ENCODE peak calls at places on chromosome 20, in five cellular contexts. O, U, R, X and A are unnamed samples.

GRCh38 chr20:62117658-62118057 is 4.6 kb upstream of the LSM14B start:
- DNase-seq in O (no peak), U (no peak), R (peak; percentile 68), X (no peak), A (no peak)

GRCh38 chr20:44075191-44075949 is 111.6 kb downstream of the JPH2 start:
- DNase-seq in O (no peak), U (no peak), R (no peak), X (no peak), A (no peak)

GRCh38 chr20:37295595-37295994 is 6.1 kb downstream of the MANBAL start:
- DNase-seq in O (peak; percentile 56), U (peak; percentile 97), R (no peak), X (no peak), A (no peak)

GRCh38 chr20:59778615-59779200 is 154.7 kb downstream of the SYCP2 start:
- DNase-seq in O (no peak), U (no peak), R (no peak), X (no peak), A (no peak)

GRCh38 chr20:57663241-57663640 is 43.0 kb upstream of the ZBP1 start:
- DNase-seq in O (no peak), U (no peak), R (no peak), X (no peak), A (no peak)

GRCh38 chr20:9019833-9020232 is 49.1 kb upstream of the PLCB4 start:
- DNase-seq in O (no peak), U (no peak), R (no peak), X (no peak), A (no peak)

GRCh38 chr20:10521068-10521834 is 86.1 kb downstream of the SLX4IP start:
- DNase-seq in O (no peak), U (peak; percentile 49), R (no peak), X (peak; percentile 49), A (no peak)

GRCh38 chr20:51752343-51752951 is 15.7 kb downstream of the ATP9A start:
- DNase-seq in O (no peak), U (peak; percentile 80), R (no peak), X (peak; percentile 68), A (no peak)

GRCh38 chr20:50020283-50020682 is 37.5 kb downstream of the SNAI1 start:
- DNase-seq in O (no peak), U (peak; percentile 91), R (no peak), X (no peak), A (no peak)

GRCh38 chr20:51338692-51339440 is 203.7 kb downstream of the NFATC2 start:
- DNase-seq in O (no peak), U (peak; percentile 55), R (no peak), X (no peak), A (no peak)

GRCh38 chr20:57323034-57323433 is 6.6 kb upstream of the SPO11 start:
- DNase-seq in O (peak; percentile 34), U (peak; percentile 93), R (no peak), X (peak; percentile 28), A (no peak)

GRCh38 chr20:38986663-38987062 is 24.5 kb downstream of the DHX35 start:
- DNase-seq in O (no peak), U (no peak), R (no peak), X (no peak), A (no peak)

GRCh38 chr20:25372584-25373336 is 17.9 kb downstream of the ABHD12 start:
- DNase-seq in O (no peak), U (peak; percentile 35), R (no peak), X (peak; percentile 60), A (no peak)

GRCh38 chr20:2006452-2007381 is 12.9 kb upstream of the PDYN start:
- DNase-seq in O (peak; percentile 15), U (peak; percentile 25), R (no peak), X (no peak), A (peak; percentile 27)

GRCh38 chr20:20939006-20939405 is 167.2 kb downstream of the LINC00237 start:
- DNase-seq in O (no peak), U (no peak), R (no peak), X (no peak), A (no peak)

GRCh38 chr20:17641993-17642392 is 40.0 kb downstream of the RRBP1 start:
- DNase-seq in O (no peak), U (no peak), R (no peak), X (no peak), A (no peak)

GRCh38 chr20:21323640-21324039 is 20.5 kb downstream of the XRN2 start:
- DNase-seq in O (no peak), U (peak; percentile 72), R (no peak), X (peak; percentile 61), A (no peak)

GRCh38 chr20:50267041-50267865 is 76.6 kb downstream of the CEBPB start:
- DNase-seq in O (peak; percentile 83), U (peak; percentile 78), R (no peak), X (peak; percentile 69), A (no peak)

GRCh38 chr20:24935140-24935539 is 13.9 kb upstream of the CST7 start:
- DNase-seq in O (no peak), U (no peak), R (no peak), X (no peak), A (no peak)

GRCh38 chr20:15597306-15597705 is 975.9 kb downstream of the KIF16B start:
- DNase-seq in O (no peak), U (no peak), R (no peak), X (no peak), A (no peak)

GRCh38 chr20:16622501-16622900 is 49.3 kb upstream of the KIF16B start:
- DNase-seq in O (no peak), U (no peak), R (no peak), X (no peak), A (no peak)

GRCh38 chr20:64228751-64229518 is 26.6 kb upstream of the PCMTD2 start:
- DNase-seq in O (no peak), U (no peak), R (no peak), X (no peak), A (no peak)

GRCh38 chr20:33659341-33660034 is 2.6 kb upstream of the C20orf144 start:
- DNase-seq in O (no peak), U (no peak), R (no peak), X (no peak), A (no peak)

GRCh38 chr20:24785141-24785924 is 163.7 kb upstream of the CST7 start:
- DNase-seq in O (peak; percentile 20), U (no peak), R (no peak), X (peak; percentile 10), A (peak; percentile 53)

GRCh38 chr20:25453035-25453810 is 45.8 kb downstream of the GINS1 start:
- DNase-seq in O (no peak), U (peak; percentile 73), R (no peak), X (no peak), A (no peak)

GRCh38 chr20:50283922-50284810 is 93.5 kb downstream of the CEBPB start:
- DNase-seq in O (no peak), U (peak; percentile 84), R (no peak), X (no peak), A (no peak)

GRCh38 chr20:51966296-51966971 is 164.1 kb upstream of the SALL4 start:
- DNase-seq in O (no peak), U (peak; percentile 57), R (no peak), X (peak; percentile 45), A (no peak)

GRCh38 chr20:37807491-37807890 is 95.4 kb upstream of the VSTM2L start:
- DNase-seq in O (no peak), U (no peak), R (no peak), X (no peak), A (no peak)

GRCh38 chr20:45910670-45911485 is 1.1 kb downstream of the PLTP start:
- DNase-seq in O (peak; percentile 97), U (peak; percentile 99), R (peak; percentile 66), X (peak; percentile 97), A (no peak)

GRCh38 chr20:574297-574942 is 30.8 kb upstream of the CSNK2A1 start:
- DNase-seq in O (peak; percentile 86), U (no peak), R (no peak), X (no peak), A (peak; percentile 66)

GRCh38 chr20:63311833-63312243 is 18.9 kb downstream of the COL20A1 start:
- DNase-seq in O (no peak), U (no peak), R (no peak), X (no peak), A (no peak)

GRCh38 chr20:32135983-32136515 is 26.5 kb downstream of the TM9SF4 start:
- DNase-seq in O (no peak), U (no peak), R (no peak), X (no peak), A (no peak)

GRCh38 chr20:57531986-57532566 is 7.1 kb upstream of the CTCFL start:
- DNase-seq in O (no peak), U (no peak), R (no peak), X (no peak), A (no peak)

GRCh38 chr20:46563848-46564197 is 13.4 kb upstream of the OCSTAMP start:
- DNase-seq in O (no peak), U (no peak), R (no peak), X (no peak), A (no peak)

GRCh38 chr20:22180244-22180643 is 404.1 kb downstream of the FOXA2 start:
- DNase-seq in O (no peak), U (peak; percentile 11), R (no peak), X (no peak), A (no peak)

GRCh38 chr20:32034581-32035397 is 17.3 kb upstream of the HCK start:
- DNase-seq in O (no peak), U (no peak), R (no peak), X (no peak), A (no peak)

GRCh38 chr20:59148713-59149493 is 14.7 kb upstream of the ZNF831 start:
- DNase-seq in O (no peak), U (no peak), R (no peak), X (no peak), A (no peak)